ENCODE peak calls at places on chromosomes 1 and 21, in five cellular contexts. E is lower lobe of right lung; T is germinal center; L is stimulated activated CD8-positive, alpha-beta memory T cell treated with anti-CD3 and anti-CD28 coated beads, Interleukin-4, amount 100 ng/mL, for 24 hours; D is activated effector memory CD4-positive, alpha-beta T cell treated with anti-CD3 and anti-CD28 coated beads, Interleukin-2, amount 50 U/mL, for 16 hours. N is an unnamed sample.

GRCh38 chr1:84121360-84121759 is 22.7 kb upstream of the PRKACB start:
- DNase-seq in E (no peak), T (no peak), L (no peak), D (no peak), N (no peak)

GRCh38 chr1:23010734-23011449 is 4.8 kb downstream of the TEX46 start:
- DNase-seq in E (no peak), T (no peak), L (no peak), D (no peak), N (no peak)

GRCh38 chr21:28148400-28149064 is 844.1 kb downstream of the LTN1 start:
- DNase-seq in E (no peak), T (no peak), L (no peak), D (no peak), N (no peak)

GRCh38 chr1:162822391-162823200 is 32.1 kb downstream of the HSD17B7 start:
- DNase-seq in E (no peak), T (peak), L (no peak), D (peak), N (peak)

GRCh38 chr1:54277451-54278355 is 77.7 kb downstream of the MRPL37 start:
- DNase-seq in E (no peak), T (no peak), L (no peak), D (no peak), N (no peak)

GRCh38 chr1:55441474-55441873 is 226.3 kb upstream of the USP24 start:
- DNase-seq in E (no peak), T (no peak), L (no peak), D (no peak), N (no peak)

GRCh38 chr1:200108659-200109058 is 81.1 kb downstream of the NR5A2 start:
- DNase-seq in E (no peak), T (no peak), L (no peak), D (no peak), N (no peak)

GRCh38 chr21:45278156-45278911 is 9.4 kb downstream of the POFUT2 start:
- DNase-seq in E (peak), T (no peak), L (no peak), D (peak), N (no peak)

GRCh38 chr1:163170975-163171676 is 31.6 kb downstream of the RGS5 start:
- DNase-seq in E (no peak), T (no peak), L (no peak), D (no peak), N (no peak)

GRCh38 chr1:907611-908451 is 15.9 kb upstream of the SAMD11 start:
- DNase-seq in E (no peak), T (no peak), L (no peak), D (peak), N (no peak)

GRCh38 chr1:25257176-25257575 is 9.9 kb upstream of the RSRP1 start:
- DNase-seq in E (no peak), T (no peak), L (no peak), D (no peak), N (no peak)

GRCh38 chr21:29299046-29299905 is 554 bp downstream of the BACH1 start:
- DNase-seq in E (peak), T (peak), L (peak), D (peak), N (peak)

GRCh38 chr1:119859647-119860046 is 36.7 kb downstream of the ADAM30 start:
- DNase-seq in E (no peak), T (no peak), L (no peak), D (no peak), N (no peak)

GRCh38 chr1:93715529-93716126 is 34.0 kb upstream of the BCAR3 start:
- DNase-seq in E (no peak), T (no peak), L (no peak), D (no peak), N (no peak)

GRCh38 chr1:201317551-201317950 is 34.2 kb downstream of the PKP1 start:
- DNase-seq in E (peak), T (no peak), L (no peak), D (no peak), N (no peak)

GRCh38 chr1:27556781-27557595 is 47.0 kb downstream of the AHDC1 start:
- DNase-seq in E (peak), T (peak), L (peak), D (peak), N (peak)

GRCh38 chr1:47983677-47984076 is 13.5 kb downstream of the TRABD2B start:
- DNase-seq in E (no peak), T (no peak), L (no peak), D (no peak), N (no peak)

GRCh38 chr1:3069491-3070303 is 694 bp downstream of the PRDM16 start:
- DNase-seq in E (peak), T (no peak), L (no peak), D (no peak), N (no peak)

GRCh38 chr1:109794319-109795132 is 30.8 kb upstream of the EPS8L3 start:
- DNase-seq in E (peak), T (no peak), L (no peak), D (peak), N (no peak)

GRCh38 chr1:37497832-37498231 is 16.7 kb downstream of the MEAF6 start:
- DNase-seq in E (no peak), T (no peak), L (no peak), D (no peak), N (no peak)

GRCh38 chr1:231612393-231613089 is 14.0 kb upstream of the DISC1 start:
- DNase-seq in E (peak), T (peak), L (no peak), D (peak), N (peak)

GRCh38 chr1:89259283-89259971 is 13.2 kb downstream of the GBP5 start:
- DNase-seq in E (peak), T (no peak), L (peak), D (peak), N (no peak)

GRCh38 chr1:111739984-111740765 is 980 bp upstream of the INKA2 start:
- DNase-seq in E (peak), T (peak), L (no peak), D (no peak), N (no peak)

GRCh38 chr21:35663856-35664606 is 396.3 kb downstream of the SETD4 start:
- DNase-seq in E (no peak), T (no peak), L (no peak), D (no peak), N (no peak)

GRCh38 chr21:46078984-46079356 is 18.9 kb upstream of the COL6A2 start:
- DNase-seq in E (peak), T (no peak), L (no peak), D (no peak), N (no peak)

GRCh38 chr1:180600301-180600700 is 31.5 kb upstream of the XPR1 start:
- DNase-seq in E (no peak), T (no peak), L (no peak), D (no peak), N (no peak)

GRCh38 chr1:53111073-53111556 is 31.3 kb downstream of the SLC1A7 start:
- DNase-seq in E (peak), T (no peak), L (no peak), D (no peak), N (no peak)

GRCh38 chr21:35326677-35327076 is 277.6 kb upstream of the RUNX1 start:
- DNase-seq in E (no peak), T (no peak), L (no peak), D (no peak), N (no peak)

GRCh38 chr1:39144943-39145650 is 59.4 kb upstream of the MACF1 start:
- DNase-seq in E (no peak), T (no peak), L (no peak), D (no peak), N (no peak)

GRCh38 chr1:180912211-180912800 is 391 bp upstream of the KIAA1614 start:
- DNase-seq in E (no peak), T (no peak), L (no peak), D (peak), N (no peak)

GRCh38 chr1:201360486-201360885 is 17.0 kb downstream of the TNNT2 start:
- DNase-seq in E (peak), T (no peak), L (no peak), D (no peak), N (no peak)